ENCODE peak calls at places on chromosomes 1 and 21, in four cellular contexts. T, A, J and Y are unnamed samples.

GRCh38 chr1:71307451-71307850 is 226.6 kb upstream of the ZRANB2 start:
- DNase-seq in A (no peak), T (peak; percentile 82), J (no peak), Y (no peak)

GRCh38 chr1:198788561-198789064 is 149.8 kb downstream of the PTPRC start:
- DNase-seq in A (no peak), J (no peak), T (peak; percentile 72), Y (peak; percentile 9)

GRCh38 chr1:115246526-115246925 is 91.5 kb downstream of the NGF start:
- DNase-seq in J (no peak), T (no peak), A (no peak), Y (no peak)

GRCh38 chr1:116855220-116855619 is 54.5 kb upstream of the PTGFRN start:
- DNase-seq in J (no peak), T (peak; percentile 77), A (no peak), Y (peak; percentile 61)

GRCh38 chr1:28718601-28719331 is 18.0 kb upstream of the YTHDF2 start:
- DNase-seq in J (no peak), T (peak; percentile 62), A (no peak), Y (no peak)

GRCh38 chr1:244439391-244440032 is 12.2 kb downstream of the ADSS2 start:
- DNase-seq in J (no peak), T (no peak), A (no peak), Y (no peak)

GRCh38 chr1:160078392-160079195 is 2.7 kb upstream of the KCNJ9 start:
- DNase-seq in J (no peak), A (peak; percentile 48), T (peak; percentile 71), Y (peak; percentile 55)

GRCh38 chr1:40059292-40059959 is 18.9 kb downstream of the CAP1 start:
- DNase-seq in A (no peak), T (no peak), J (no peak), Y (no peak)

GRCh38 chr1:208607616-208608015 is 363.4 kb upstream of the PLXNA2 start:
- DNase-seq in T (no peak), A (no peak), J (no peak), Y (no peak)

GRCh38 chr1:202210370-202210769 is 16.8 kb downstream of the LGR6 start:
- DNase-seq in J (no peak), A (no peak), T (no peak), Y (no peak)

GRCh38 chr1:158819461-158820443 is 11.4 kb upstream of the MNDA start:
- DNase-seq in J (no peak), A (no peak), T (no peak), Y (no peak)

GRCh38 chr1:203934027-203934426 is 72.6 kb downstream of the SNRPE start:
- DNase-seq in T (peak; percentile 52), A (no peak), J (no peak), Y (no peak)

GRCh38 chr1:3393987-3394920 is 60.2 kb upstream of the ARHGEF16 start:
- DNase-seq in J (no peak), T (no peak), A (no peak), Y (no peak)

GRCh38 chr1:223540485-223541106 is 124.9 kb downstream of the CAPN8 start:
- DNase-seq in T (no peak), A (no peak), J (no peak), Y (no peak)

GRCh38 chr21:44850905-44851657 is 22.4 kb downstream of the PTTG1IP start:
- DNase-seq in A (no peak), J (no peak), T (no peak), Y (peak; percentile 88)

GRCh38 chr21:38956006-38956405 is 150.3 kb downstream of the ETS2 start:
- DNase-seq in A (no peak), J (no peak), T (no peak), Y (no peak)